ENCODE peak calls at places on chromosome 21, in six cellular contexts. I, H, Y, M, N and C are unnamed samples.

GRCh38 chr21:29443398-29444010 is 144.8 kb downstream of the BACH1 start:
- DNase-seq in I (peak), H (no peak), Y (no peak), M (no peak), N (no peak), C (no peak)

GRCh38 chr21:25562660-25563059 is 44.6 kb downstream of the MRPL39 start:
- DNase-seq in I (no peak), H (no peak), Y (no peak), M (no peak), N (no peak), C (no peak)

GRCh38 chr21:26846036-26846931 is 1.1 kb upstream of the ADAMTS1 start:
- DNase-seq in I (peak), H (no peak), Y (peak), M (peak), N (no peak), C (peak)

GRCh38 chr21:39182016-39182415 is 1.2 kb downstream of the PSMG1 start:
- DNase-seq in I (no peak), H (no peak), Y (no peak), M (no peak), N (no peak), C (no peak)

GRCh38 chr21:31531967-31532366 is 127.5 kb upstream of the SOD1 start:
- DNase-seq in I (no peak), H (no peak), Y (no peak), M (no peak), N (no peak), C (no peak)

GRCh38 chr21:35303085-35303484 is 254.0 kb upstream of the RUNX1 start:
- DNase-seq in I (peak), H (no peak), Y (no peak), M (no peak), N (no peak), C (no peak)

GRCh38 chr21:41188476-41189146 is 20.7 kb downstream of the BACE2 start:
- DNase-seq in I (peak), H (no peak), Y (no peak), M (no peak), N (no peak), C (no peak)

GRCh38 chr21:41360072-41360821 is 1.6 kb upstream of the MX2 start:
- DNase-seq in I (peak), H (no peak), Y (peak), M (peak), N (no peak), C (peak)

GRCh38 chr21:17823846-17824245 is 4.7 kb upstream of the C21orf91 start:
- DNase-seq in I (no peak), H (no peak), Y (no peak), M (no peak), N (no peak), C (no peak)

GRCh38 chr21:30340714-30341573 is 3.5 kb upstream of the KRTAP27-1 start:
- DNase-seq in I (peak), H (no peak), Y (no peak), M (peak), N (peak), C (no peak)

GRCh38 chr21:45555557-45556301 is 13.5 kb upstream of the SLC19A1 start:
- DNase-seq in I (peak), H (peak), Y (peak), M (peak), N (no peak), C (peak)

GRCh38 chr21:29056005-29056404 is 17.4 kb downstream of the CCT8 start:
- DNase-seq in I (peak), H (no peak), Y (no peak), M (no peak), N (no peak), C (no peak)

GRCh38 chr21:34524671-34525601 is 12.9 kb upstream of the KCNE1 start:
- DNase-seq in I (peak), H (no peak), Y (no peak), M (no peak), N (no peak), C (no peak)

GRCh38 chr21:44923481-44924084 is 2.9 kb upstream of the ITGB2 start:
- DNase-seq in I (no peak), H (no peak), Y (no peak), M (no peak), N (no peak), C (no peak)

GRCh38 chr21:29499734-29500343 is 201.1 kb downstream of the BACH1 start:
- DNase-seq in I (peak), H (no peak), Y (no peak), M (no peak), N (no peak), C (no peak)

GRCh38 chr21:31874817-31875216 is 2.0 kb downstream of the HUNK start:
- DNase-seq in I (no peak), H (no peak), Y (no peak), M (peak), N (no peak), C (no peak)

GRCh38 chr21:42171091-42172053 is 47.6 kb upstream of the ABCG1 start:
- DNase-seq in I (peak), H (no peak), Y (no peak), M (peak), N (no peak), C (no peak)

GRCh38 chr21:35171385-35171784 is 122.3 kb upstream of the RUNX1 start:
- DNase-seq in I (no peak), H (no peak), Y (no peak), M (no peak), N (no peak), C (no peak)

GRCh38 chr21:34004013-34004938 is 69.1 kb upstream of the MRPS6 start:
- DNase-seq in I (peak), H (no peak), Y (no peak), M (no peak), N (no peak), C (no peak)

GRCh38 chr21:45031231-45032191 is 42.9 kb upstream of the ADARB1 start:
- DNase-seq in I (no peak), H (no peak), Y (peak), M (no peak), N (no peak), C (peak)

GRCh38 chr21:25903599-25903998 is 168.8 kb downstream of the GABPA start:
- DNase-seq in I (no peak), H (no peak), Y (no peak), M (no peak), N (peak), C (no peak)

GRCh38 chr21:45974073-45975016 is 7.2 kb upstream of the COL6A1 start:
- DNase-seq in I (peak), H (no peak), Y (peak), M (no peak), N (no peak), C (no peak)

GRCh38 chr21:36690637-36691538 is 8.0 kb upstream of the SIM2 start:
- DNase-seq in I (no peak), H (no peak), Y (no peak), M (no peak), N (no peak), C (no peak)

GRCh38 chr21:43866233-43866632 is 1.2 kb downstream of the AGPAT3 start:
- DNase-seq in I (peak), H (no peak), Y (no peak), M (peak), N (peak), C (peak)

GRCh38 chr21:28521932-28522826 is 470.5 kb downstream of the LTN1 start:
- DNase-seq in I (peak), H (no peak), Y (no peak), M (no peak), N (no peak), C (no peak)